ENCODE peak calls at places on chromosomes 13 and 19, in four cellular contexts. X is lower leg skin, H is esophagus squamous epithelium, B is colonic mucosa. V is an unnamed sample.

GRCh38 chr19:13212759-13213330 is 62.6 kb downstream of the IER2 start:
- DNase-seq in X (peak; percentile 28), H (no peak), B (peak; percentile 79), V (peak; percentile 53)

GRCh38 chr19:35596366-35596999 is 10.5 kb downstream of the PMIS2 start:
- DNase-seq in X (no peak), H (no peak), B (no peak), V (no peak)

GRCh38 chr19:7349961-7350711 is 1.4 kb downstream of the ARHGEF18 start:
- DNase-seq in X (no peak), H (no peak), B (no peak), V (no peak)

GRCh38 chr19:13606156-13606555 is 99.9 kb upstream of the CACNA1A start:
- DNase-seq in X (no peak), H (no peak), B (no peak), V (no peak)

GRCh38 chr13:80783926-80784325 is 443.0 kb upstream of the SPRY2 start:
- DNase-seq in X (no peak), H (no peak), B (no peak), V (no peak)

GRCh38 chr13:20814224-20814910 is 40.6 kb upstream of the EEF1AKMT1 start:
- DNase-seq in X (peak; percentile 80), H (no peak), B (peak; percentile 56), V (peak; percentile 1)

GRCh38 chr13:41974262-41974900 is 13.5 kb upstream of the VWA8 start:
- DNase-seq in X (no peak), H (no peak), B (no peak), V (no peak)

GRCh38 chr13:106349080-106349841 is 186.2 kb downstream of the EFNB2 start:
- DNase-seq in X (no peak), H (no peak), B (peak; percentile 73), V (peak; percentile 15)

GRCh38 chr13:26509491-26509890 is 48.0 kb upstream of the WASF3 start:
- DNase-seq in X (no peak), H (no peak), B (no peak), V (no peak)

GRCh38 chr19:41449079-41449864 is 6.3 kb downstream of the ERICH4 start:
- DNase-seq in X (peak; percentile 53), H (no peak), B (peak; percentile 69), V (peak; percentile 87)

GRCh38 chr19:44720945-44721344 is 22.0 kb downstream of the CEACAM16 start:
- DNase-seq in X (no peak), H (no peak), B (no peak), V (no peak)

GRCh38 chr13:51995677-51996551 is 15.3 kb downstream of the ATP7B start:
- DNase-seq in X (no peak), H (no peak), B (peak; percentile 63), V (no peak)

GRCh38 chr13:99895428-99895998 is 76.1 kb downstream of the ZIC5 start:
- DNase-seq in X (no peak), H (no peak), B (peak; percentile 25), V (no peak)

GRCh38 chr19:16441661-16442071 is 30.1 kb downstream of the EPS15L1 start:
- DNase-seq in X (no peak), H (no peak), B (peak; percentile 37), V (peak; percentile 19)

GRCh38 chr19:2841858-2842574 is 741 bp downstream of the ZNF555 start:
- DNase-seq in X (no peak), H (no peak), B (no peak), V (no peak)

GRCh38 chr19:34096020-34096915 is 76.0 kb upstream of the LSM14A start:
- DNase-seq in X (no peak), H (no peak), B (no peak), V (peak; percentile 20)

GRCh38 chr19:5136060-5136855 is 167.3 kb downstream of the KDM4B start:
- DNase-seq in X (no peak), H (no peak), B (no peak), V (no peak)

GRCh38 chr13:37647038-37647650 is 48.6 kb upstream of the POSTN start:
- DNase-seq in X (no peak), H (no peak), B (no peak), V (no peak)

GRCh38 chr13:92553470-92554114 is 673.0 kb upstream of the GPC6 start:
- DNase-seq in X (no peak), H (no peak), B (no peak), V (no peak)

GRCh38 chr19:19032420-19033175 is 719 bp downstream of the SUGP2 start:
- DNase-seq in X (peak; percentile 87), H (no peak), B (peak; percentile 78), V (no peak)

GRCh38 chr13:89324582-89324981 is 1653.4 kb downstream of the SLITRK5 start:
- DNase-seq in X (no peak), H (no peak), B (no peak), V (no peak)

GRCh38 chr13:50141660-50142010 is 126.4 kb downstream of the KCNRG start:
- DNase-seq in X (no peak), H (no peak), B (no peak), V (no peak)

GRCh38 chr19:4909172-4909896 is at the start of gene UHRF1:
- DNase-seq in X (no peak), H (no peak), B (peak; percentile 48), V (peak; percentile 55)

GRCh38 chr13:30679483-30680330 is 55.6 kb upstream of the ALOX5AP start:
- DNase-seq in X (no peak), H (no peak), B (no peak), V (peak; percentile 14)

GRCh38 chr19:7605490-7606222 is 10.0 kb downstream of the CAMSAP3 start:
- DNase-seq in X (no peak), H (no peak), B (peak; percentile 18), V (peak; percentile 25)

GRCh38 chr13:41196011-41196410 is 1.6 kb upstream of the KBTBD7 start:
- DNase-seq in X (no peak), H (no peak), B (no peak), V (no peak)

GRCh38 chr19:17762505-17763229 is 11.4 kb downstream of the FCHO1 start:
- DNase-seq in X (no peak), H (no peak), B (peak; percentile 47), V (peak; percentile 16)

GRCh38 chr19:17598953-17599352 is 43.5 kb downstream of the COLGALT1 start:
- DNase-seq in X (no peak), H (no peak), B (no peak), V (no peak)

GRCh38 chr19:36246006-36246391 is 31.1 kb downstream of the ZNF146 start:
- DNase-seq in X (no peak), H (no peak), B (no peak), V (no peak)

GRCh38 chr13:95509521-95510315 is 42.8 kb upstream of the CLDN10 start:
- DNase-seq in X (no peak), H (no peak), B (no peak), V (no peak)

GRCh38 chr19:38405276-38405675 is 2.4 kb downstream of the FAM98C start:
- DNase-seq in X (no peak), H (no peak), B (no peak), V (no peak)

GRCh38 chr19:48818234-48818823 is 7.5 kb upstream of the BCAT2 start:
- DNase-seq in X (no peak), H (no peak), B (peak; percentile 70), V (no peak)

GRCh38 chr19:48806518-48806817 is 4.4 kb downstream of the BCAT2 start:
- DNase-seq in X (no peak), H (no peak), B (peak; percentile 70), V (peak; percentile 52)

GRCh38 chr13:71464673-71465072 is 402.3 kb downstream of the DACH1 start:
- DNase-seq in X (no peak), H (no peak), B (no peak), V (no peak)

GRCh38 chr19:15252398-15253018 is 20.3 kb upstream of the EPHX3 start:
- DNase-seq in X (no peak), H (no peak), B (no peak), V (no peak)

GRCh38 chr13:98868932-98869331 is 108.9 kb downstream of the DOCK9 start:
- DNase-seq in X (no peak), H (no peak), B (no peak), V (no peak)

GRCh38 chr13:98871727-98872126 is 106.1 kb downstream of the DOCK9 start:
- DNase-seq in X (no peak), H (no peak), B (no peak), V (no peak)

GRCh38 chr13:98869408-98870090 is 108.3 kb downstream of the DOCK9 start:
- DNase-seq in X (no peak), H (no peak), B (no peak), V (no peak)

GRCh38 chr13:98866882-98867281 is 111.0 kb downstream of the DOCK9 start:
- DNase-seq in X (no peak), H (no peak), B (no peak), V (no peak)
- TF ChIP-seq CTCF in X (no peak), H (no peak), B (no peak), V (no peak)

DNA sequence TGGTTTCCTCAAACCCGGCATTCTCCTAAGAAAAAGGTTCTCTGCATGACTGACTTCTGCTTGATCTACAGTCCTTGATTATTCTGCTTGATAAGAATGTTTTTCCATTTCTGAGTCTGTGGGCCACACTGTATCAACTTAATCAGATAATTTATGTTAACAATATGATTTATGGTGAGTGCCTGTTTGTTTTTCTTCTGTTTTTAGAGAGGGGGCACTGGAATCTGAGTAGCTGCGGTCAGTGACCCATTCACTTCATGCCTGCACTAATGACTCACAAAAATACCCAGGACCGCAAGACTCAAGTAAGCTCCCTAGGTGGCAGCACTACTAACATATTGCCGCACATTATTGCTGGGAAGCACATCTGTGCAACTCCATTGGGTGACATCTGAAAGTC is 542.3 kb upstream of the ATXN8OS start:
- DNase-seq in X (no peak), H (no peak), B (peak; percentile 20), V (peak; percentile 2)
- TF ChIP-seq CTCF in X (no peak), H (no peak), B (no peak), V (no peak)

GRCh38 chr19:1057185-1057857 is 9.6 kb upstream of the ARHGAP45 start:
- DNase-seq in X (no peak), H (no peak), B (no peak), V (peak; percentile 42)
- TF ChIP-seq CTCF in X (no peak), H (peak; percentile 30), B (no peak), V (no peak)

DNA sequence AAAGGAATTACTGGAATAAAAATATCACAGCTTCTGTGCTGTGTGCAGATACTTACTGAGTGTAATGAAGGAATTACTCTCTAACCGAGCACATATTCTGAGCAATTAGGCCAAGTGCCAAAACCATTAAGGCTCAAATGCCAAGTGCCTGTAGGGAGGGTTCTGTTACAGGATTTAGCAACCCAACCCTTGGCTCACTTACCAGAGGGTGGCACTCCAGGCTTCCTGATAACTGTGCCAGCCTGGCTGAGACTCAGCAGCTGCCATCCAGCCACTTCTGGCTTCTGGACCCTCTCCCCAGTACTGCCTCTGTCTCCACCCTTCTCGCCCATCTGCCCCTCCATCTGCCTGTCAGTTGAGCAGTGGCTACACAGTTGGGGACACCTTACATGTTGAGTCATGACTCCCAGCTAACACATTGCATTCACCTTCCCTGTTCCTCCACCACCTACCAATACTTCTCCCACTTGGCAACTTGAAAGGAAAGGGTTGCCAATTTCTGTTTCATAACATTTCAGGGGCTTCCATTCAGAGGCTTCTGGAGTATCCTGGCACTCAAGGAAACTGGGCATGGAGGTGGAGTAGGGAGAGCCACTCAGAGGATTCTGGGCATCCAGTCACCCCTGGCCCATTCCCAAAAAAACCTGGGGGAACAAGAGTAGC is 110.5 kb downstream of the COG6 start:
- DNase-seq in X (peak; percentile 69), H (no peak), B (peak; percentile 77), V (peak; percentile 47)
- TF ChIP-seq CTCF in X (no peak), H (peak; percentile 47), B (peak; percentile 43), V (no peak)